ENCODE peak calls at places on chromosomes 5 and 9, in five cellular contexts. V is transverse colon, N is endothelial cell of umbilical vein, D is brain microvascular endothelial cell, T is fibroblast of lung. Q is an unnamed sample.

GRCh38 chr5:61055434-61056006 is 106.7 kb downstream of the SMIM15 start:
- DNase-seq in D (peak; percentile 43), T (peak; percentile 46), N (peak; percentile 66), V (no peak), Q (peak; percentile 61)

GRCh38 chr5:59204114-59204897 is 621.4 kb downstream of the RAB3C start:
- DNase-seq in T (no peak), D (no peak), N (no peak), V (no peak), Q (no peak)

GRCh38 chr9:70477146-70477745 is 62.8 kb upstream of the KLF9 start:
- DNase-seq in T (peak; percentile 68), D (no peak), V (no peak), N (peak; percentile 32), Q (peak; percentile 83)

GRCh38 chr5:90557871-90558270 is 726 bp upstream of the ADGRV1 start:
- DNase-seq in D (no peak), T (no peak), N (no peak), V (no peak), Q (no peak)

GRCh38 chr5:152113401-152113800 is 188.8 kb upstream of the GLRA1 start:
- DNase-seq in N (no peak), V (no peak), T (peak; percentile 5), D (peak; percentile 9), Q (no peak)

GRCh38 chr5:143932584-143932983 is 120.6 kb downstream of the HMHB1 start:
- DNase-seq in N (no peak), T (peak; percentile 20), V (no peak), D (no peak), Q (peak; percentile 70)

GRCh38 chr9:74527718-74528117 is 30.6 kb downstream of the RORB start:
- DNase-seq in V (no peak), N (no peak), D (no peak), T (no peak), Q (no peak)

GRCh38 chr9:130912932-130913598 is 16.5 kb upstream of the QRFP start:
- DNase-seq in T (peak; percentile 79), V (no peak), D (peak; percentile 49), N (peak; percentile 37), Q (peak; percentile 75)

GRCh38 chr5:179326176-179326997 is 18.9 kb downstream of the ADAMTS2 start:
- DNase-seq in N (no peak), D (no peak), T (peak; percentile 20), V (peak; percentile 34), Q (no peak)

GRCh38 chr5:141513021-141513626 is 24.2 kb downstream of the PCDHGC5 start:
- DNase-seq in V (no peak), T (peak; percentile 57), N (peak; percentile 62), D (peak; percentile 51), Q (peak; percentile 52)
- H3K36me3 ChIP-seq in V (no peaks in the 10 kb centered on the region), T (peaks cover 19% of the 10 kb centered on the region), N (peaks cover 2% of the 10 kb centered on the region), D (peaks cover 16% of the 10 kb centered on the region), Q (peaks cover 12% of the 10 kb centered on the region)

GRCh38 chr9:99300603-99301002 is 78.5 kb downstream of the SEC61B start:
- DNase-seq in V (no peak), D (no peak), T (no peak), N (no peak), Q (no peak)

GRCh38 chr9:99298660-99299059 is 76.6 kb downstream of the SEC61B start:
- DNase-seq in V (no peak), D (no peak), N (no peak), T (no peak), Q (no peak)

GRCh38 chr9:99300103-99300439 is 78.0 kb downstream of the SEC61B start:
- DNase-seq in D (no peak), V (no peak), N (no peak), T (no peak), Q (no peak)

GRCh38 chr9:99296375-99296951 is 74.4 kb downstream of the SEC61B start:
- DNase-seq in N (no peak), V (no peak), D (no peak), T (no peak), Q (no peak)

DNA sequence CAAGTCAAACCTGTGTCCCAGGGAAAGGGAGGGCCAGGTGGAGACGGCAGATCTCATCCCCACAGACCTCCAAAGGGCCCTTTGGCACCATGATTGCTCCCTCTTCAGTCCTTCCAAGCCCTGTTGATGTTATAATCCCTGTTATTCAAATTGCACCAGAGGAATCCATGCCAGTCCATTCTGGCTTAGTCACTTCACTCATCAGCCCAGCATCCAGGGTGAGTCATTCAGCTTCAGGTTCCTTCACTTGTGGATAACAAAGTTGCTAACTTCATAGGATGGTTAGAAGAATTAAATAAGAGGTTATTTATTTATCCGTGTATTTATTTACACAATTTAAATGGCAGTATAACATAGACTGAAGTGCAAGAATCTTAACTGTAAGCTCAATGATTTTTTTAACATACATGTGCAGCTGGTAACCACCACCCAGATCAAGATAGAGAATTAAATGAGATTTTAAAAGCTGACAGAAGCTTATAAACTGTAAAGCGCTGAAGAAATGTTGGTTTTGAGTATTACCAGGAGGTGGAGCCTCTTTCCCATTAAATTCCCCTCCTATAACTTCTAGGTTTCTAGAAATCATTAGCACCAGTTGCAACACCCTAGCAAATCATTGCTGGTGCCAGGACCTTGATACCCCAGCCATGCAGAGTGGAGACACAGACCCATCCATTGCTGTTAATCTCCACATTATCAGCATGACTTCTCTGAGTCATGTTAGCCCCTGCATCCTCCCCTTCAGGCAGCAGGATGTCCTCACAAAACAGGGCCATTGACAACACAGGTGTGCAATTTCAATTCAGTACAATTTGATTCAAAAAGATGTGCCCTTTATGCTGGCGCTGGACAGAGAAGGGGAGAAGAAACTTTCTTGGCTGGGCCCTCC is 77.4 kb downstream of the SEC61B start:
- DNase-seq in V (no peak), T (peak; percentile 68), D (peak; percentile 66), N (peak; percentile 38), Q (peak; percentile 78)
- TF ChIP-seq CTCF in V (no peak), T (peak; percentile 25), D (peak; percentile 7), N (no peak), Q (no peak)

DNA sequence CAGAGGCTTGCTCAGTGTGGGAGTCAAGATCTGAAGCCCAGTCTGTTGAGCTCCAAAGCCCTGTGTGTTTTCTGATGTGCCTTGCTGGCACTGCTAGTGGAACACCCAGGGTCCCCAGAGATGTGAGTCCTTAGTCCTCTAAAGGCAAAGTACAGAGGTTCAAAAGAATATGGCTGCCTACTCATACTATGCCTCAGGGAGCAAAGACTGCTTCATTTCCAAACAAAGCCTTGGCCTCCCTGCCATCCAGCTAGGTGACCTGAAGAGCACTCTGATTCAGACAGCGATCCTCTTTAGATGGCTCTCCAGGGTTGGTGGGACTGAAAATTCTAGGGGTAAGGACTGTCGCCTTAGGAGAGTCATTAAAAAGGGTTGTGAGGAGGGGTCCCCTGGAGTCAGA is 2.0 kb downstream of the PRLR start:
- DNase-seq in V (no peak), T (no peak), D (no peak), N (no peak), Q (no peak)
- H3K27me3 ChIP-seq in V (peaks cover 16% of the 10 kb centered on the region), T (peaks cover 33% of the 10 kb centered on the region), D (peaks cover 49% of the 10 kb centered on the region), N (peaks cover 21% of the 10 kb centered on the region), Q (peaks cover 2% of the 10 kb centered on the region)

GRCh38 chr9:87695523-87695922 is 30.4 kb upstream of the CTSL start:
- DNase-seq in T (no peak), V (no peak), N (no peak), D (no peak), Q (no peak)
- H3K36me3 ChIP-seq in T (no peaks in the 10 kb centered on the region), V (no peaks in the 10 kb centered on the region), N (peaks cover 8% of the 10 kb centered on the region), D (no peaks in the 10 kb centered on the region), Q (no peaks in the 10 kb centered on the region)

DNA sequence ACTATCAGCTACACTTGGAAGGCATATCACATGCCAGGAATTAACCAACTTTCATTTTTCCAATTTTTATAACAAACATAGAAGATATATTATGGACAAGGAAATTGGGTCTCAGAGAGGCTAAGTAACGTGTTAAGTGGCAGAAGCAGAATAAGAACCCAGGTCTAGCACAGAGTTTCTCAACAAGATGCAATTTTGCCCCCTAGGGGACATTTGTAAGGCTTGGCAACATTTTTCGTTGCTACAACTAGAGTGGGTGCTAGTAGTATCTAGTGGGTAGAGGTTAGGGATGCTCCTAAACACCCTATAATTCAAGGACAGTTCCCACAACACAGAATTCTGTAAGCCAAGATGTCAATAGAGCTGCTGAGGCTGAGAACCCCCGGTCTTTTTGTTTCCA is 180.6 kb downstream of the SNCAIP start:
- DNase-seq in T (no peak), D (peak; percentile 14), N (no peak), V (no peak), Q (peak; percentile 25)
- TF ChIP-seq CTCF in T (no peak), D (peak; percentile 46), N (peak; percentile 2), V (peak; percentile 19), Q (peak; percentile 27)

GRCh38 chr5:83469075-83469474 is 2.5 kb upstream of the VCAN start:
- DNase-seq in T (no peak), V (no peak), N (no peak), D (no peak), Q (no peak)
- H3K27me3 ChIP-seq in T (no peaks in the 10 kb centered on the region), V (peaks cover 69% of the 10 kb centered on the region), N (peaks cover 52% of the 10 kb centered on the region), D (no peaks in the 10 kb centered on the region), Q (peaks cover 9% of the 10 kb centered on the region)

Q was measured in bronchial epithelial cell.